ENCODE peak calls at places on chromosomes 13 and 19, in eight cellular contexts. One of them, this sample, is unnamed. For H4K20me1, the result is how much of the 10 kb centered on the place peaks cover.

GRCh38 chr13:79988573-79988972 is 352.4 kb downstream of the SPRY2 start:
- DNase-seq in H1: no peak
- DNase-seq in GM23248: peak
- DNase-seq in GM23338: no peak
- DNase-seq in mammary epithelial cell: peak
- DNase-seq in IMR-90: peak
- DNase-seq in PC-9: no peak
- DNase-seq in HCT116: no peak
- DNase-seq in this sample: peak

GRCh38 chr13:46507978-46508377 is 45.0 kb upstream of the LRCH1 start:
- DNase-seq in H1: no peak
- DNase-seq in GM23248: no peak
- DNase-seq in GM23338: no peak
- DNase-seq in mammary epithelial cell: no peak
- DNase-seq in IMR-90: no peak
- DNase-seq in PC-9: no peak
- DNase-seq in HCT116: no peak
- DNase-seq in this sample: no peak

GRCh38 chr19:38193445-38193844 is 30.6 kb downstream of the DPF1 start:
- DNase-seq in H1: no peak
- DNase-seq in GM23248: no peak
- DNase-seq in GM23338: no peak
- DNase-seq in mammary epithelial cell: no peak
- DNase-seq in IMR-90: no peak
- DNase-seq in PC-9: no peak
- DNase-seq in HCT116: no peak
- DNase-seq in this sample: no peak

GRCh38 chr13:114282143-114282685 is 813 bp downstream of the UPF3A start:
- DNase-seq in H1: no peak
- DNase-seq in GM23248: peak
- DNase-seq in GM23338: peak
- DNase-seq in mammary epithelial cell: peak
- DNase-seq in IMR-90: peak
- DNase-seq in PC-9: peak
- DNase-seq in HCT116: no peak
- DNase-seq in this sample: peak

GRCh38 chr13:74889321-74889720 is 592.6 kb downstream of the TBC1D4 start:
- DNase-seq in H1: no peak
- DNase-seq in GM23248: no peak
- DNase-seq in GM23338: no peak
- DNase-seq in mammary epithelial cell: peak
- DNase-seq in IMR-90: no peak
- DNase-seq in PC-9: no peak
- DNase-seq in HCT116: no peak
- DNase-seq in this sample: no peak

GRCh38 chr19:5166262-5166661 is 174.3 kb downstream of the PTPRS start:
- DNase-seq in H1: no peak
- DNase-seq in GM23248: peak
- DNase-seq in GM23338: no peak
- DNase-seq in mammary epithelial cell: peak
- DNase-seq in IMR-90: peak
- DNase-seq in PC-9: peak
- DNase-seq in HCT116: no peak
- DNase-seq in this sample: no peak

GRCh38 chr13:31044658-31045620 is 112.5 kb downstream of the TEX26 start:
- DNase-seq in H1: no peak
- DNase-seq in GM23248: no peak
- DNase-seq in GM23338: no peak
- DNase-seq in mammary epithelial cell: peak
- DNase-seq in IMR-90: no peak
- DNase-seq in PC-9: peak
- DNase-seq in HCT116: peak
- DNase-seq in this sample: no peak

GRCh38 chr19:13839938-13840750 is 36.8 kb upstream of the NANOS3 start:
- DNase-seq in H1: no peak
- DNase-seq in GM23248: peak
- DNase-seq in GM23338: no peak
- DNase-seq in mammary epithelial cell: peak
- DNase-seq in IMR-90: peak
- DNase-seq in PC-9: peak
- DNase-seq in HCT116: no peak
- DNase-seq in this sample: peak

GRCh38 chr19:3625996-3626472 is 556 bp downstream of the CACTIN start:
- DNase-seq in H1: no peak
- DNase-seq in GM23248: peak
- DNase-seq in GM23338: no peak
- DNase-seq in mammary epithelial cell: no peak
- DNase-seq in IMR-90: no peak
- DNase-seq in PC-9: no peak
- DNase-seq in HCT116: no peak
- DNase-seq in this sample: no peak

GRCh38 chr19:13024958-13025653 is 29.8 kb downstream of the NFIX start:
- DNase-seq in H1: no peak
- DNase-seq in GM23248: peak
- DNase-seq in GM23338: peak
- DNase-seq in mammary epithelial cell: peak
- DNase-seq in IMR-90: no peak
- DNase-seq in PC-9: no peak
- DNase-seq in HCT116: no peak
- DNase-seq in this sample: no peak

GRCh38 chr19:17302391-17303166 is 646 bp downstream of the ABHD8 start:
- DNase-seq in H1: no peak
- DNase-seq in GM23248: no peak
- DNase-seq in GM23338: peak
- DNase-seq in mammary epithelial cell: no peak
- DNase-seq in IMR-90: no peak
- DNase-seq in PC-9: peak
- DNase-seq in HCT116: no peak
- DNase-seq in this sample: no peak

GRCh38 chr19:3506384-3507340 is 551 bp downstream of the FZR1 start:
- DNase-seq in H1: no peak
- DNase-seq in GM23248: peak
- DNase-seq in GM23338: peak
- DNase-seq in mammary epithelial cell: peak
- DNase-seq in IMR-90: no peak
- DNase-seq in PC-9: no peak
- DNase-seq in HCT116: no peak
- DNase-seq in this sample: peak

GRCh38 chr13:44812818-44813217 is 176.5 kb downstream of the NUFIP1 start:
- DNase-seq in H1: no peak
- DNase-seq in GM23248: peak
- DNase-seq in GM23338: no peak
- DNase-seq in mammary epithelial cell: no peak
- DNase-seq in IMR-90: no peak
- DNase-seq in PC-9: no peak
- DNase-seq in HCT116: no peak
- DNase-seq in this sample: no peak

GRCh38 chr13:47256618-47257017 is 359.8 kb upstream of the HTR2A start:
- DNase-seq in H1: no peak
- DNase-seq in GM23248: peak
- DNase-seq in GM23338: no peak
- DNase-seq in mammary epithelial cell: peak
- DNase-seq in IMR-90: peak
- DNase-seq in PC-9: no peak
- DNase-seq in HCT116: no peak
- DNase-seq in this sample: no peak

GRCh38 chr19:10874019-10874418 is 2.7 kb downstream of the CARM1 start:
- DNase-seq in H1: no peak
- DNase-seq in GM23248: no peak
- DNase-seq in GM23338: no peak
- DNase-seq in mammary epithelial cell: no peak
- DNase-seq in IMR-90: no peak
- DNase-seq in PC-9: peak
- DNase-seq in HCT116: no peak
- DNase-seq in this sample: no peak

GRCh38 chr13:108681986-108682562 is 52.7 kb downstream of the MYO16 start:
- DNase-seq in H1: no peak
- DNase-seq in GM23248: no peak
- DNase-seq in GM23338: no peak
- DNase-seq in mammary epithelial cell: no peak
- DNase-seq in IMR-90: peak
- DNase-seq in PC-9: no peak
- DNase-seq in HCT116: no peak
- DNase-seq in this sample: no peak
- H4K20me1 ChIP-seq in H1: under half
- H4K20me1 ChIP-seq in GM23248: under half
- H4K20me1 ChIP-seq in GM23338: under half
- H4K20me1 ChIP-seq in mammary epithelial cell: under half
- H4K20me1 ChIP-seq in IMR-90: under half
- H4K20me1 ChIP-seq in PC-9: under half
- H4K20me1 ChIP-seq in HCT116: under half
- H4K20me1 ChIP-seq in this sample: under half

GRCh38 chr19:44718441-44719261 is 19.7 kb downstream of the CEACAM16 start:
- DNase-seq in H1: no peak
- DNase-seq in GM23248: no peak
- DNase-seq in GM23338: peak
- DNase-seq in mammary epithelial cell: no peak
- DNase-seq in IMR-90: peak
- DNase-seq in PC-9: peak
- DNase-seq in HCT116: no peak
- DNase-seq in this sample: peak
- H3K4me3 ChIP-seq in H1: peak
- H3K4me3 ChIP-seq in GM23248: no peak
- H3K4me3 ChIP-seq in GM23338: peak
- H3K4me3 ChIP-seq in mammary epithelial cell: no peak
- H3K4me3 ChIP-seq in IMR-90: no peak
- H3K4me3 ChIP-seq in PC-9: peak
- H3K4me3 ChIP-seq in HCT116: no peak
- H3K4me3 ChIP-seq in this sample: no peak

GRCh38 chr19:6236310-6237291 is 43.2 kb downstream of the MLLT1 start:
- DNase-seq in H1: no peak
- DNase-seq in GM23248: no peak
- DNase-seq in GM23338: peak
- DNase-seq in mammary epithelial cell: no peak
- DNase-seq in IMR-90: no peak
- DNase-seq in PC-9: peak
- DNase-seq in HCT116: no peak
- DNase-seq in this sample: no peak
- H4K20me1 ChIP-seq in H1: under half
- H4K20me1 ChIP-seq in GM23248: under half
- H4K20me1 ChIP-seq in GM23338: under half
- H4K20me1 ChIP-seq in mammary epithelial cell: under half
- H4K20me1 ChIP-seq in IMR-90: half or more
- H4K20me1 ChIP-seq in PC-9: under half
- H4K20me1 ChIP-seq in HCT116: under half
- H4K20me1 ChIP-seq in this sample: half or more

GRCh38 chr19:20664917-20665781 is 3.8 kb upstream of the ZNF626 start:
- DNase-seq in H1: no peak
- DNase-seq in GM23248: peak
- DNase-seq in GM23338: peak
- DNase-seq in mammary epithelial cell: no peak
- DNase-seq in IMR-90: no peak
- DNase-seq in PC-9: no peak
- DNase-seq in HCT116: no peak
- DNase-seq in this sample: peak
- H3K4me3 ChIP-seq in H1: no peak
- H3K4me3 ChIP-seq in GM23248: no peak
- H3K4me3 ChIP-seq in GM23338: no peak
- H3K4me3 ChIP-seq in mammary epithelial cell: no peak
- H3K4me3 ChIP-seq in IMR-90: no peak
- H3K4me3 ChIP-seq in PC-9: no peak
- H3K4me3 ChIP-seq in HCT116: no peak
- H3K4me3 ChIP-seq in this sample: no peak

GRCh38 chr19:46726551-46726950 is 9.6 kb upstream of the PRKD2 start:
- DNase-seq in H1: no peak
- DNase-seq in GM23248: no peak
- DNase-seq in GM23338: no peak
- DNase-seq in mammary epithelial cell: no peak
- DNase-seq in IMR-90: no peak
- DNase-seq in PC-9: peak
- DNase-seq in HCT116: no peak
- DNase-seq in this sample: no peak

GRCh38 chr19:46723471-46723870 is 6.6 kb upstream of the PRKD2 start:
- DNase-seq in H1: no peak
- DNase-seq in GM23248: no peak
- DNase-seq in GM23338: no peak
- DNase-seq in mammary epithelial cell: no peak
- DNase-seq in IMR-90: no peak
- DNase-seq in PC-9: peak
- DNase-seq in HCT116: no peak
- DNase-seq in this sample: no peak

GRCh38 chr19:46724468-46724867 is 7.6 kb upstream of the PRKD2 start:
- DNase-seq in H1: no peak
- DNase-seq in GM23248: no peak
- DNase-seq in GM23338: no peak
- DNase-seq in mammary epithelial cell: no peak
- DNase-seq in IMR-90: no peak
- DNase-seq in PC-9: peak
- DNase-seq in HCT116: no peak
- DNase-seq in this sample: no peak

GRCh38 chr19:46725859-46726393 is 9.0 kb upstream of the PRKD2 start:
- DNase-seq in H1: no peak
- DNase-seq in GM23248: no peak
- DNase-seq in GM23338: no peak
- DNase-seq in mammary epithelial cell: no peak
- DNase-seq in IMR-90: no peak
- DNase-seq in PC-9: peak
- DNase-seq in HCT116: no peak
- DNase-seq in this sample: no peak

GRCh38 chr19:46725036-46725820 is 8.3 kb upstream of the PRKD2 start:
- DNase-seq in H1: no peak
- DNase-seq in GM23248: no peak
- DNase-seq in GM23338: no peak
- DNase-seq in mammary epithelial cell: no peak
- DNase-seq in IMR-90: no peak
- DNase-seq in PC-9: peak
- DNase-seq in HCT116: no peak
- DNase-seq in this sample: no peak
- H4K20me1 ChIP-seq in H1: under half
- H4K20me1 ChIP-seq in GM23248: under half
- H4K20me1 ChIP-seq in GM23338: under half
- H4K20me1 ChIP-seq in mammary epithelial cell: under half
- H4K20me1 ChIP-seq in IMR-90: under half
- H4K20me1 ChIP-seq in PC-9: under half
- H4K20me1 ChIP-seq in HCT116: under half
- H4K20me1 ChIP-seq in this sample: under half

DNA sequence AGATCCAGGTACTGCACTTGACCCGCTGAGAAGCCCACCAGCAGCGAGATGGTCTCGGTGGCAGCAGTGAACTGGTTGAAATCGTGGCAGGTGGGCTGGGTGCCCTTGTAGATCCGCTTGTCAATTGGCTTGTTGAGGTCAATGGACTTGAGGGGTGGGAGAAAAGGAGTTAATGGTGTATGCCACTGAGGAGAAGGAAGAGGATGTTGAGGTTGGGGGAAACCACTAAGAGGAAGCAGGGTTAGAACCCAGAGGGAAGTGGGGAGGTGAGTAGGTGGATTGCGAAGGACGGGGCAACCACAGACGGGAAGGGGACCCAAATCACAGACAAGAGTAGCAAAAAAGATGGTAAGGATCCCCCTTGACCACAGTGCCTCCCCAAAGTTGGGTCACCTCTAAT is 1.7 kb downstream of the DMWD start:
- DNase-seq in H1: no peak
- DNase-seq in GM23248: no peak
- DNase-seq in GM23338: no peak
- DNase-seq in mammary epithelial cell: no peak
- DNase-seq in IMR-90: no peak
- DNase-seq in PC-9: no peak
- DNase-seq in HCT116: no peak
- DNase-seq in this sample: no peak
- H3K4me3 ChIP-seq in H1: no peak
- H3K4me3 ChIP-seq in GM23248: peak
- H3K4me3 ChIP-seq in GM23338: no peak
- H3K4me3 ChIP-seq in mammary epithelial cell: peak
- H3K4me3 ChIP-seq in IMR-90: no peak
- H3K4me3 ChIP-seq in PC-9: peak
- H3K4me3 ChIP-seq in HCT116: peak
- H3K4me3 ChIP-seq in this sample: no peak